ENCODE peak calls at places on chromosomes 1 and 21, in six cellular contexts. N is iPS DF 6.9; U is effector memory CD4-positive, alpha-beta T cell; G is GM12878; H is neural progenitor cell; Y is IMR-90. O is an unnamed sample.
A peak's percentile ranks its signal among the peaks of the same experiment; 100 is the strongest.

GRCh38 chr1:1114431-1114830 is 1.5 kb downstream of the C1orf159 start:
- DNase-seq in G (no peak), N (no peak), Y (no peak), U (no peak), H (no peak), O (no peak)

GRCh38 chr1:35931424-35932157 is 686 bp downstream of the AGO3 start:
- DNase-seq in G (no peak), U (peak; percentile 16), N (no peak), Y (peak; percentile 5), H (peak; percentile 64), O (no peak)

GRCh38 chr1:5829414-5829813 is 162.8 kb downstream of the NPHP4 start:
- DNase-seq in N (no peak), G (no peak), H (no peak), U (no peak), Y (no peak), O (no peak)

GRCh38 chr1:170162385-170163226 is 16.8 kb downstream of the NTMT2 start:
- DNase-seq in U (no peak), G (no peak), H (peak; percentile 73), N (no peak), Y (peak; percentile 96), O (no peak)

GRCh38 chr21:43712268-43712942 is 6.5 kb upstream of the PDXK start:
- DNase-seq in N (no peak), G (no peak), H (no peak), U (no peak), Y (peak; percentile 32), O (no peak)

GRCh38 chr1:12087797-12088314 is 24.8 kb downstream of the TNFRSF8 start:
- DNase-seq in H (no peak), G (peak; percentile 76), U (peak; percentile 24), N (no peak), Y (no peak), O (no peak)

GRCh38 chr1:205443585-205444299 is 12.1 kb downstream of the BLACAT1 start:
- DNase-seq in U (no peak), H (no peak), G (no peak), N (no peak), Y (no peak), O (no peak)

GRCh38 chr1:84020151-84020550 is 21.2 kb upstream of the TTLL7 start:
- DNase-seq in G (no peak), U (no peak), Y (no peak), N (no peak), H (no peak), O (no peak)

GRCh38 chr1:2548068-2548589 is 8.0 kb upstream of the TNFRSF14 start:
- DNase-seq in Y (peak; percentile 56), H (peak; percentile 88), G (peak; percentile 50), U (peak; percentile 77), N (peak; percentile 61), O (peak; percentile 75)

GRCh38 chr1:56099766-56100165 is 479.6 kb downstream of the PLPP3 start:
- DNase-seq in G (no peak), N (no peak), Y (peak; percentile 22), H (no peak), U (no peak), O (no peak)

GRCh38 chr1:57963545-57963944 is 539.7 kb upstream of the DAB1 start:
- DNase-seq in U (no peak), Y (no peak), N (no peak), G (no peak), H (no peak), O (no peak)

GRCh38 chr1:97996880-97997279 is 76.0 kb upstream of the DPYD start:
- DNase-seq in Y (peak; percentile 8), N (no peak), G (no peak), U (no peak), H (no peak), O (no peak)

GRCh38 chr1:91575909-91576519 is 75.4 kb downstream of the CDC7 start:
- DNase-seq in G (no peak), Y (peak; percentile 68), U (no peak), N (no peak), H (no peak), O (no peak)

GRCh38 chr1:59999006-59999405 is 72.4 kb upstream of the CYP2J2 start:
- DNase-seq in Y (no peak), U (no peak), G (no peak), H (peak; percentile 30), N (no peak), O (no peak)

GRCh38 chr1:235843458-235843857 is 23.2 kb downstream of the LYST start:
- DNase-seq in N (no peak), H (peak; percentile 19), G (no peak), Y (peak; percentile 68), U (no peak), O (peak; percentile 28)

GRCh38 chr1:52917156-52917555 is 4.4 kb downstream of the ECHDC2 start:
- DNase-seq in N (no peak), H (no peak), U (no peak), Y (no peak), G (no peak), O (no peak)

GRCh38 chr1:84377480-84378095 is 20.7 kb upstream of the DNASE2B start:
- DNase-seq in H (no peak), N (no peak), Y (peak; percentile 92), G (no peak), U (no peak), O (no peak)

GRCh38 chr1:41305576-41306365 is 55.5 kb upstream of the FOXO6 start:
- DNase-seq in H (peak; percentile 72), Y (no peak), U (no peak), G (no peak), N (no peak), O (no peak)

GRCh38 chr1:190320952-190321351 is 156.7 kb downstream of the BRINP3 start:
- DNase-seq in Y (peak; percentile 63), G (no peak), H (peak; percentile 34), N (peak; percentile 1), U (no peak), O (no peak)

GRCh38 chr1:241688940-241689368 is 36.9 kb downstream of the WDR64 start:
- DNase-seq in U (no peak), N (no peak), H (no peak), G (no peak), Y (peak; percentile 26), O (no peak)

GRCh38 chr1:890661-891060 is 33.1 kb upstream of the SAMD11 start:
- DNase-seq in U (no peak), H (no peak), N (no peak), Y (peak; percentile 53), G (no peak), O (no peak)

GRCh38 chr1:193406901-193407300 is 220.5 kb upstream of the B3GALT2 start:
- DNase-seq in N (no peak), H (peak; percentile 50), G (no peak), Y (peak; percentile 72), U (no peak), O (no peak)

GRCh38 chr21:33027401-33028185 is 1.9 kb downstream of the OLIG2 start:
- DNase-seq in H (peak; percentile 62), N (no peak), G (no peak), U (no peak), Y (no peak), O (no peak)

DNA sequence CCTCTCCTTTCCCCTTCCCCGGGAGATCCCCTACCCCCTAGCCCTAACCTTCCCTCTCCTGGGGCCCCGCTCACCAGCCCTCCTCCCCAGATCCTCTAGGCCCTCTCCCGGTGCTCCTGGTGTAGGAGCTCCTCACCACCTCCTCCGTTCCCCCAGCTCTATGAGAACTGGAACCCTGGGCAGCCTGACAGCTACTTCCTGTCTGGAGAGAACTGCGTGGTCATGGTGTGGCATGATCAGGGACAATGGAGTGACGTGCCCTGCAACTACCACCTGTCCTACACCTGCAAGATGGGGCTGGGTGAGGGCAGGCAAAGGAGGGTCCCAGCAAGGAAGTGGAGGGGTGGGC is 16.0 kb downstream of the BCAN start:
- DNase-seq in G (no peak), N (no peak), H (no peak), U (no peak), Y (no peak), O (no peak)
- H3K4me1 ChIP-seq in G (peaks cover 53% of the 10 kb centered on the region), N (peaks cover 19% of the 10 kb centered on the region), H (peaks cover 36% of the 10 kb centered on the region), U (peaks cover 48% of the 10 kb centered on the region), Y (peaks cover 29% of the 10 kb centered on the region), O (peaks cover 39% of the 10 kb centered on the region)

DNA sequence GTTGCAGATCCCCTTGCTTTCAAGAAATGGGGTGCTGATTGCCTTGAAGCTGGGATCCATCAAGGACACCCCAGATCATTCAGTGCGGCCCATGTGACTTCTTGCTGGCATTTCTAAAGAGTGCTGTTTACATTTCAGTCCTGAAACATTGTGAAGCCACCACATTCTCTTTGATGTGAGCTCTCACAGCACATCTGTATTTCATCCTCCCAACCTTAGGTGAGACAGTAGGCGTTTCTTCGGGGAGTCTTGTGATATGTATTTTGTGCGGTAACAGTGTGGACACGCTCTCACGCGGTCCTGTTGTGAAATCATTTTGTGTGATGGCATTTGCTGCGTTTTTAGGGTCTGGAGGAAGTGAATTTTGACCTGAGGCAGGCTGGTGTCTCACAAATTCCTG is 57.3 kb downstream of the CACHD1 start:
- DNase-seq in G (no peak), Y (no peak), U (no peak), H (no peak), N (no peak), O (peak; percentile 35)
- H3K4me1 ChIP-seq in G (no peaks in the 10 kb centered on the region), Y (peaks cover 3% of the 10 kb centered on the region), U (no peaks in the 10 kb centered on the region), H (peaks cover 46% of the 10 kb centered on the region), N (peaks cover 3% of the 10 kb centered on the region), O (peaks cover 6% of the 10 kb centered on the region)

GRCh38 chr1:27566462-27567182 is 37.3 kb downstream of the AHDC1 start:
- DNase-seq in G (no peak), H (peak; percentile 51), U (no peak), N (no peak), Y (no peak), O (no peak)

GRCh38 chr1:27568247-27569087 is 35.5 kb downstream of the AHDC1 start:
- DNase-seq in Y (peak; percentile 81), H (peak; percentile 94), G (peak; percentile 60), N (no peak), U (peak; percentile 94), O (peak; percentile 90)

GRCh38 chr1:27569088-27569459 is 34.9 kb downstream of the AHDC1 start:
- DNase-seq in G (no peak), H (peak; percentile 44), N (no peak), Y (no peak), U (no peak), O (no peak)

GRCh38 chr1:27567183-27567526 is 36.8 kb downstream of the AHDC1 start:
- DNase-seq in H (peak; percentile 97), G (no peak), N (no peak), Y (no peak), U (no peak), O (no peak)

DNA sequence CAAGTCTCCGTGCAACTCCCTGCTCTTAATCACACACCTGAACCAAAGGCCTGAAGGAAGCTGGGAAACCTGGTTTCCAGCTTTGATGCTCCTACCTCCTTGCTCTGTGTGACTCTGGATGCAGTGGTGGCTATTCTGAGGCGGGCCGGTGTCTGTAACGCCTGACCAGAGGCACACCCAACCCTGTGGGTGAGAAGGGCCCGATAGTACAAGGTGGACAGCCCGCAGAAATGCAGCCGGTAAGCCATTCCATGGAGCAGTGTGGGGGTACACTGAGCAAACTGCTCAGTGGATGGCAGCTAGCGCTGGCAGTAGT is 36.1 kb downstream of the AHDC1 start:
- DNase-seq in U (no peak), G (no peak), H (no peak), N (no peak), Y (no peak), O (no peak)
- H3K4me1 ChIP-seq in U (peaks cover 15% of the 10 kb centered on the region), G (peaks cover 7% of the 10 kb centered on the region), H (peaks cover 92% of the 10 kb centered on the region), N (peaks cover 37% of the 10 kb centered on the region), Y (peaks cover 61% of the 10 kb centered on the region), O (peaks cover 17% of the 10 kb centered on the region)

DNA sequence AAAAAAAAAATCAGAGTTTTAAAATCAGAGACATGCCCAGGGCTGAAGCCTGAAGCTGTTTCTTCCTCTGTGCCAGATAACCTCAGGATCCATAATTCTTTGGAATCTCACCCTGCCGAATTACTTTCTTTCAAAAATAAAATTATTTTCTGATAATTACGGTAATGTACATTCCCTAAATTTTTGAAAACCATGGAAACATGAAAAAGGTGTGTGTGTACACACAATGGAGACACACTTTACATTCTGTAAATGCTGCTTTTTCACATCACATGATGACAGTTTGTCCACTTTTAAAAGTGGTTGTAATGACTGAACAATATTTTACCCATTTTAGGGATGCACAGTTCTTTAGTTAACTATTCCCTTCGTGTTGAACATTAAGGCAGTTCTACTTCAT is 21.5 kb downstream of the CRCT1 start:
- DNase-seq in H (no peak), N (no peak), Y (no peak), G (no peak), U (no peak), O (no peak)
- H3K4me1 ChIP-seq in H (no peaks in the 10 kb centered on the region), N (no peaks in the 10 kb centered on the region), Y (no peaks in the 10 kb centered on the region), G (no peaks in the 10 kb centered on the region), U (no peaks in the 10 kb centered on the region), O (no peaks in the 10 kb centered on the region)

O was measured in naive thymus-derived CD4-positive, alpha-beta T cell.